ENCODE peak calls at places on chromosomes 1 and 21, in ten cellular contexts. A is HCT116, X is AG10803, R is body of pancreas, P is neural progenitor cell, D is uterus, J is K562, L is esophagus squamous epithelium, M is astrocyte of the spinal cord, U is HL-60. O is an unnamed sample.

GRCh38 chr1:237470712-237471310 is 419.9 kb downstream of the ZP4 start:
- DNase-seq in A (no peak), X (no peak), R (peak; percentile 90), P (peak; percentile 24), D (no peak), J (no peak), L (no peak), M (no peak), U (no peak), O (no peak)

GRCh38 chr1:204250428-204251030 is 36.7 kb upstream of the GOLT1A start:
- DNase-seq in A (no peak), X (no peak), R (no peak), P (no peak), D (no peak), J (no peak), L (no peak), M (no peak), U (no peak), O (no peak)

GRCh38 chr1:171742577-171742922 is 685 bp upstream of the VAMP4 start:
- DNase-seq in A (no peak), X (peak; percentile 43), R (peak; percentile 43), P (peak; percentile 65), D (peak; percentile 61), J (peak; percentile 45), L (no peak), M (no peak), U (no peak), O (no peak)

GRCh38 chr1:111596499-111596898 is 23.1 kb upstream of the RAP1A start:
- DNase-seq in A (no peak), X (no peak), R (no peak), P (no peak), D (no peak), J (no peak), L (no peak), M (no peak), U (no peak), O (no peak)

GRCh38 chr21:43829161-43829560 is 35.9 kb upstream of the AGPAT3 start:
- DNase-seq in A (no peak), X (no peak), R (no peak), P (no peak), D (no peak), J (no peak), L (no peak), M (no peak), U (no peak), O (no peak)

GRCh38 chr1:62398377-62398776 is 38.5 kb upstream of the USP1 start:
- DNase-seq in A (no peak), X (peak; percentile 77), R (no peak), P (no peak), D (no peak), J (no peak), L (no peak), M (peak; percentile 74), U (no peak), O (no peak)

GRCh38 chr1:47767741-47768100 is 229.5 kb downstream of the TRABD2B start:
- DNase-seq in A (no peak), X (no peak), R (peak; percentile 67), P (no peak), D (no peak), J (no peak), L (no peak), M (no peak), U (no peak), O (no peak)

GRCh38 chr21:39681845-39682244 is 63.1 kb upstream of the IGSF5 start:
- DNase-seq in A (no peak), X (peak; percentile 86), R (no peak), P (no peak), D (no peak), J (no peak), L (no peak), M (peak; percentile 79), U (no peak), O (no peak)

GRCh38 chr1:44775930-44776748 is 799 bp downstream of the RPS8 start:
- DNase-seq in A (no peak), X (peak; percentile 17), R (peak; percentile 31), P (no peak), D (peak; percentile 36), J (peak; percentile 58), L (no peak), M (no peak), U (peak; percentile 71), O (no peak)

GRCh38 chr1:54310439-54311328 is 95.5 kb downstream of the SSBP3 start:
- DNase-seq in A (peak; percentile 4), X (peak; percentile 28), R (peak; percentile 66), P (peak; percentile 80), D (no peak), J (peak; percentile 66), L (no peak), M (peak; percentile 29), U (no peak), O (no peak)

GRCh38 chr21:29174607-29175013 is 44.2 kb downstream of the MAP3K7CL start:
- DNase-seq in A (no peak), X (no peak), R (no peak), P (no peak), D (no peak), J (no peak), L (no peak), M (no peak), U (no peak), O (no peak)

GRCh38 chr1:183622884-183623785 is 12.4 kb downstream of the ARPC5 start:
- DNase-seq in A (peak; percentile 51), X (peak; percentile 62), R (peak; percentile 62), P (peak; percentile 71), D (peak; percentile 39), J (peak; percentile 54), L (no peak), M (peak; percentile 65), U (no peak), O (no peak)

GRCh38 chr1:24694380-24694843 is 50.8 kb upstream of the CLIC4 start:
- DNase-seq in A (no peak), X (peak; percentile 77), R (no peak), P (no peak), D (no peak), J (no peak), L (no peak), M (no peak), U (no peak), O (peak; percentile 69)

GRCh38 chr1:88252745-88253144 is 431.3 kb upstream of the PKN2 start:
- DNase-seq in A (no peak), X (no peak), R (no peak), P (no peak), D (no peak), J (no peak), L (no peak), M (no peak), U (no peak), O (no peak)

DNA sequence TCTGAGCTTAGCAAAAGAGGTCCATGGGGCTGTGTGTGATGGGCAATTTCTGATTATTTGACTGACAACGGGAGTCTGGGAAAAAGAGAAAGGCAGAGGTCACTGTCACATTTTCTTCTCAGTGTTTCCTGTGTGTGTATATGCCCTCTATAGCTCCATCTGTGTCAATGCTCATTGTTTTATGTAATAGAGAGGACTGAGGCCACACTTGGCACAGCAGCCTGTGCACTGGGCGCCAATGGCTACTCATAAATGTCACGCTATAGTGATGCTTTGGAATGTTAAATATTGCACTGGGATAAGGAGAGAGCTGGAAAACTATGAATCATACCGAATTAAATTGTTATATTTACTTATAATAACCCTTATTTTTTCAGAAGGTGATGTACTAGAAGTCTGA is 365.4 kb downstream of the NEGR1 start:
- DNase-seq in A (no peak), X (no peak), R (no peak), P (no peak), D (no peak), J (no peak), L (no peak), M (no peak), U (no peak), O (no peak)
- H3K4me3 ChIP-seq in A (no peak overlapping the region), X (no peak overlapping the region), R (no peak overlapping the region), P (no peak overlapping the region), D (no peak overlapping the region), J (no peak overlapping the region), L (no peak overlapping the region), M (no peak overlapping the region), U (no peak overlapping the region), O (no peak overlapping the region)

GRCh38 chr1:18531503-18531845 is 50.7 kb downstream of the KLHDC7A start:
- DNase-seq in A (no peak), X (no peak), R (no peak), P (no peak), D (no peak), J (no peak), L (no peak), M (no peak), U (no peak), O (no peak)

GRCh38 chr1:18528616-18529015 is 47.9 kb downstream of the KLHDC7A start:
- DNase-seq in A (no peak), X (no peak), R (no peak), P (no peak), D (no peak), J (no peak), L (no peak), M (no peak), U (no peak), O (no peak)

GRCh38 chr1:18532390-18533170 is 51.9 kb downstream of the KLHDC7A start:
- DNase-seq in A (no peak), X (no peak), R (no peak), P (no peak), D (no peak), J (no peak), L (no peak), M (no peak), U (no peak), O (no peak)

GRCh38 chr1:18529714-18530113 is 49.0 kb downstream of the KLHDC7A start:
- DNase-seq in A (no peak), X (no peak), R (no peak), P (no peak), D (no peak), J (no peak), L (no peak), M (no peak), U (no peak), O (no peak)

GRCh38 chr1:18530567-18531502 is 50.1 kb downstream of the KLHDC7A start:
- DNase-seq in A (peak; percentile 21), X (no peak), R (no peak), P (peak; percentile 53), D (no peak), J (peak; percentile 63), L (no peak), M (no peak), U (no peak), O (no peak)
- TF ChIP-seq CTCF in A (peak; percentile 64), X (no peak), R (no peak), P (peak; percentile 56), D (no peak), J (peak; percentile 88), L (no peak), M (no peak), U (no peak), O (no peak)

DNA sequence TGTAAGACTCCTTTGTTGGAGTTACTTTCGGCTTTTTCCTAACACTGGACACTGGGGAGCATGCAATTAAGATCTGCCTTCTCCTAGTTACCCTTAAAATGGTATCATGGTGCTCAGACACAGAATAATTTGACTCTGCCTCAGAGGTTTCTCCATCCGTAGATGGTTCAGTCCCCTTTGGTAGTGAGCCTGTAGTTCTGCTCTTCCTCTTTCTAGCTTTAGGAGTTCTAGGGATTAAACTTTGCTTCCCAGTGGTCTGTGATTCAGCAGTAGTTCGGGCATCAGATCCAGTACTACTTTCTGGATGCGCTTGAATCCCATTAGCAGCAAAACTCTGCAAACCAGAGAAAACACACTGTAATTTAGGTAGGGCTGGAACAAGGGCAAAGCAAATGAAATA is 1.5 kb downstream of the DNTTIP2 start:
- DNase-seq in A (no peak), X (no peak), R (no peak), P (no peak), D (no peak), J (no peak), L (no peak), M (no peak), U (no peak), O (no peak)
- H3K4me3 ChIP-seq in A (peak overlapping the region; percentile 94), X (no peak overlapping the region), R (no peak overlapping the region), P (peak overlapping the region; percentile 98), D (no peak overlapping the region), J (peak overlapping the region; percentile 74), L (no peak overlapping the region), M (no peak overlapping the region), U (peak overlapping the region; percentile 82), O (peak overlapping the region; percentile 99)

GRCh38 chr1:180631766-180632325 is at the start of gene XPR1:
- DNase-seq in A (peak; percentile 97), X (peak; percentile 99), R (peak; percentile 99), P (peak; percentile 100), D (peak; percentile 99), J (peak; percentile 99), L (peak; percentile 96), M (peak; percentile 100), U (peak; percentile 96), O (peak; percentile 95)
- TF ChIP-seq CTCF in A (peak; percentile 21), X (peak; percentile 43), R (peak; percentile 22), P (no peak), D (peak; percentile 17), J (peak; percentile 49), L (peak; percentile 13), M (peak; percentile 43), U (no peak), O (no peak)

O was measured in HFF-Myc.